ENCODE peak calls at places on chromosomes 3 and 15, in ten cellular contexts. M is H1, U is ovary, E is esophagus muscularis mucosa, O is HepG2, I is sigmoid colon, G is tibial nerve, J is suprapubic skin, K is stomach, Y is GM12878. S is an unnamed sample.

GRCh38 chr3:42101481-42101880 is 10.3 kb downstream of the TRAK1 start:
- DNase-seq in U (no peak), G (no peak), I (no peak), M (no peak), O (no peak), E (no peak), J (no peak), Y (no peak), K (no peak), S (no peak)

GRCh38 chr3:55349851-55350250 is 137.3 kb downstream of the WNT5A start:
- DNase-seq in U (no peak), M (no peak), O (no peak), Y (no peak), I (no peak), E (no peak), J (no peak), G (no peak), K (no peak), S (no peak)

GRCh38 chr15:74374648-74375302 is 7.3 kb upstream of the CYP11A1 start:
- DNase-seq in E (no peak), Y (no peak), J (no peak), U (no peak), I (no peak), M (peak; percentile 93), O (no peak), G (no peak), K (no peak), S (no peak)

GRCh38 chr3:161254861-161255260 is 33.8 kb downstream of the NMD3 start:
- DNase-seq in U (no peak), J (no peak), G (no peak), O (no peak), M (no peak), K (no peak), I (no peak), Y (no peak), E (no peak), S (no peak)

GRCh38 chr3:150136242-150136641 is 165.5 kb upstream of the PFN2 start:
- DNase-seq in O (no peak), Y (no peak), E (no peak), M (no peak), I (no peak), U (no peak), K (no peak), J (no peak), G (no peak), S (no peak)

GRCh38 chr15:83053151-83053550 is 13.9 kb downstream of the BTBD1 start:
- DNase-seq in E (no peak), I (no peak), Y (no peak), J (no peak), K (no peak), O (no peak), U (no peak), M (no peak), G (no peak), S (no peak)

GRCh38 chr3:150407818-150408231 is 273 bp upstream of the TSC22D2 start:
- DNase-seq in G (peak; percentile 94), M (no peak), U (peak; percentile 99), I (peak; percentile 98), Y (no peak), J (no peak), E (no peak), K (no peak), O (no peak), S (peak; percentile 98)

GRCh38 chr15:71730277-71731144 is 79.8 kb upstream of the NR2E3 start:
- DNase-seq in O (peak; percentile 50), G (peak; percentile 73), Y (no peak), M (peak; percentile 54), J (no peak), K (peak; percentile 49), I (no peak), E (no peak), U (no peak), S (peak; percentile 44)

GRCh38 chr15:90351479-90352108 is 490 bp upstream of the ZNF774 start:
- DNase-seq in E (no peak), O (no peak), U (no peak), Y (no peak), K (no peak), J (no peak), G (no peak), M (peak; percentile 92), I (no peak), S (no peak)

GRCh38 chr3:38002291-38002876 is 11.8 kb downstream of the VILL start:
- DNase-seq in O (no peak), K (peak; percentile 23), M (no peak), J (peak; percentile 58), E (no peak), Y (no peak), I (peak; percentile 67), U (peak; percentile 36), G (no peak), S (peak; percentile 8)

GRCh38 chr15:60918234-60918964 is 310.7 kb downstream of the RORA start:
- DNase-seq in U (no peak), G (no peak), Y (no peak), I (no peak), J (no peak), K (peak; percentile 42), E (no peak), M (no peak), O (no peak), S (peak; percentile 16)

GRCh38 chr15:66138882-66139281 is 114.7 kb downstream of the MEGF11 start:
- DNase-seq in M (no peak), J (no peak), K (no peak), I (no peak), U (no peak), G (no peak), O (no peak), Y (no peak), E (no peak), S (no peak)

GRCh38 chr15:65072027-65072426 is 4.2 kb upstream of the RASL12 start:
- DNase-seq in J (no peak), U (peak; percentile 57), E (no peak), I (no peak), O (no peak), Y (no peak), M (no peak), G (no peak), K (no peak), S (no peak)

GRCh38 chr15:88126695-88127476 is 129.7 kb downstream of the NTRK3 start:
- DNase-seq in G (no peak), I (no peak), M (no peak), J (no peak), O (no peak), K (no peak), E (no peak), Y (no peak), U (no peak), S (no peak)

GRCh38 chr15:42808921-42809320 is 72.0 kb upstream of the CDAN1 start:
- DNase-seq in G (no peak), I (no peak), E (no peak), K (no peak), J (no peak), M (no peak), U (no peak), O (no peak), Y (no peak), S (no peak)

GRCh38 chr3:153977148-153977547 is 144.0 kb upstream of the ARHGEF26 start:
- DNase-seq in G (peak; percentile 45), J (no peak), I (peak; percentile 66), E (no peak), M (no peak), O (no peak), K (no peak), Y (no peak), U (no peak), S (no peak)

GRCh38 chr3:184777566-184778356 is 34.2 kb upstream of the VPS8 start:
- DNase-seq in K (peak; percentile 95), G (peak; percentile 98), Y (peak; percentile 30), I (peak; percentile 96), E (peak; percentile 98), M (peak; percentile 86), U (peak; percentile 86), J (peak; percentile 96), O (peak; percentile 83), S (peak; percentile 94)

GRCh38 chr15:101115887-101116680 is 135.8 kb downstream of the CHSY1 start:
- DNase-seq in K (no peak), I (peak; percentile 84), G (peak; percentile 36), E (no peak), M (no peak), O (no peak), U (peak; percentile 73), J (peak; percentile 70), Y (no peak), S (no peak)

GRCh38 chr3:16067837-16068471 is 106.5 kb upstream of the GALNT15 start:
- DNase-seq in Y (no peak), M (no peak), E (no peak), O (no peak), K (no peak), U (no peak), J (no peak), G (no peak), I (no peak), S (no peak)
- H3K4me1 ChIP-seq in Y (no peaks in the 10 kb centered on the region), M (no peaks in the 10 kb centered on the region), E (peaks cover 34% of the 10 kb centered on the region), O (peaks cover 41% of the 10 kb centered on the region), K (no peaks in the 10 kb centered on the region), U (peaks cover 12% of the 10 kb centered on the region), J (peaks cover 17% of the 10 kb centered on the region), G (peaks cover 14% of the 10 kb centered on the region), I (peaks cover 22% of the 10 kb centered on the region), S (no peaks in the 10 kb centered on the region)

DNA sequence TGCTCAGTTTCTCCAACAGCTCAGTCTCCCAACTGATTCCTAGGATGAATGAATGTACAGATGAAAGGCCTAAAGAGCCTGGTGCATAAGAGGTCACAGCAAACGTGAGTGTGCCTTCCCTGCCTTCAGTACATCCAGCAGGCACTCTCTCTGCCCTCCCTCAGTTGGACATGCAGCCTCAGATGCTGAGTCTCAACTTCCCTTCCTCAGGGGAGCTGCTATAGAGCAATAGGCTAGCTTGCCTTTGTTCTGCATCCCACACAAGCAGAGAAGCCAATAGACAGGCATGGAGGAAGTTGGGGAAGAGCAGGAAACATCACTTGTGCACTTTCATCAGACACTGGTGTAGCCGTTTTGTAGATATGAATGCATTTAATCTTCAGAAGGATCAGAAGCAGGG is 147.5 kb upstream of the THBS1 start:
- DNase-seq in K (no peak), E (peak; percentile 89), G (no peak), I (no peak), U (no peak), M (no peak), J (no peak), O (no peak), Y (no peak), S (no peak)
- TF ChIP-seq EP300 in K (no peak), E (no peak), G (no peak), I (no peak), U (no peak), M (no peak), J (no peak), O (no peak), Y (no peak), S (no peak)

DNA sequence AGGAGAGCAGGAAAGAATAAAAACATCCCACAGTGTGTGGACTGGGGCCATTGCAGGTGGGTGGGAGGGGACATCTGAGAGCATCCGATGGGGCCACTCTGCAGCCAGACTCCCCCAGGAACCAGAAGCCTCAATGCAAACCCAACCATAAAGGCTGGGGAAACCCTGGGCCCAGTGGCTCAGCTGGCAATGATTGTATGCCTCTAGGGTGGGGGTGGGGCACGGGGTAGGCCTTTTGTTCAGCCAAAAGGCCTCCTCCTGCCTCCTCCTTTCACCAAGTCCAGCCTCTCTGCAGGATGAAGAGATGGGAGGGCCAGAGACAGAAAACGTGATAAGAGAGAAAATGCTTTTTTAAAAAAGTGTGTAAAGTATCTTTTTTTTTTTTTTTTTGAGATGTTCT is 45.5 kb upstream of the HERC1 start:
- DNase-seq in Y (no peak), I (no peak), U (no peak), G (no peak), K (no peak), M (no peak), J (no peak), O (no peak), E (no peak), S (no peak)
- H3K27ac ChIP-seq in Y (peak overlapping the region; percentile 17), I (no peak overlapping the region), U (no peak overlapping the region), G (no peak overlapping the region), K (no peak overlapping the region), M (no peak overlapping the region), J (no peak overlapping the region), O (no peak overlapping the region), E (no peak overlapping the region), S (no peak overlapping the region)

GRCh38 chr3:12656850-12657249 is 7.1 kb downstream of the RAF1 start:
- DNase-seq in U (no peak), O (no peak), K (no peak), I (no peak), E (no peak), G (no peak), M (no peak), J (no peak), Y (no peak), S (no peak)
- H3K4me1 ChIP-seq in U (peaks cover 16% of the 10 kb centered on the region), O (peaks cover 64% of the 10 kb centered on the region), K (peaks cover 68% of the 10 kb centered on the region), I (peaks cover 85% of the 10 kb centered on the region), E (peaks cover 96% of the 10 kb centered on the region), G (peaks cover 41% of the 10 kb centered on the region), M (no peaks in the 10 kb centered on the region), J (peaks cover 52% of the 10 kb centered on the region), Y (peaks cover 14% of the 10 kb centered on the region), S (peaks cover 34% of the 10 kb centered on the region)